ENCODE peak calls at places on chromosome 16, in seven cellular contexts. D, P, M, E, V, O and L are unnamed samples.

GRCh38 chr16:86410529-86410928 is 99.8 kb upstream of the FOXF1 start:
- DNase-seq in E (no peak), V (no peak), O (no peak), P (no peak), M (no peak), D (no peak), L (no peak)

GRCh38 chr16:72664480-72665408 is 383.2 kb downstream of the ZFHX3 start:
- DNase-seq in E (peak), D (peak), P (peak), V (peak), M (peak), O (peak), L (peak)

GRCh38 chr16:77273-77806 is 685 bp upstream of the MPG start:
- DNase-seq in M (peak), O (peak), P (peak), D (peak), V (peak), E (peak), L (peak)

GRCh38 chr16:87426423-87427215 is 34.5 kb downstream of the MAP1LC3B start:
- DNase-seq in V (no peak), D (no peak), O (no peak), M (no peak), P (no peak), E (no peak), L (no peak)

GRCh38 chr16:2237552-2238395 is 1.5 kb downstream of the DNASE1L2 start:
- DNase-seq in M (no peak), D (no peak), E (no peak), V (peak), O (no peak), P (no peak), L (no peak)

GRCh38 chr16:86854058-86854621 is 275.8 kb downstream of the FOXL1 start:
- DNase-seq in D (peak), M (no peak), E (no peak), P (peak), V (no peak), O (no peak), L (peak)

GRCh38 chr16:51755039-51755501 is 604.0 kb upstream of the SALL1 start:
- DNase-seq in M (no peak), E (no peak), D (no peak), O (no peak), P (no peak), V (peak), L (no peak)

GRCh38 chr16:31568577-31569359 is 41.1 kb downstream of the AHSP start:
- DNase-seq in M (no peak), O (no peak), P (peak), E (no peak), D (no peak), V (peak), L (no peak)

GRCh38 chr16:3488801-3489200 is 6.5 kb downstream of the C16orf90 start:
- DNase-seq in V (no peak), E (no peak), D (no peak), P (no peak), O (no peak), M (no peak), L (no peak)

GRCh38 chr16:11562941-11563340 is 23.8 kb downstream of the LITAF start:
- DNase-seq in V (no peak), E (no peak), P (no peak), M (no peak), O (no peak), D (no peak), L (no peak)

GRCh38 chr16:46830417-46830901 is 521 bp downstream of the C16orf87 start:
- DNase-seq in V (peak), P (no peak), M (no peak), E (peak), O (peak), D (no peak), L (peak)

GRCh38 chr16:86610779-86611516 is 32.6 kb downstream of the FOXL1 start:
- DNase-seq in D (no peak), V (no peak), P (no peak), E (no peak), O (no peak), M (no peak), L (no peak)

GRCh38 chr16:17578921-17579876 is 108.4 kb upstream of the XYLT1 start:
- DNase-seq in V (peak), M (no peak), P (peak), E (peak), D (peak), O (peak), L (peak)

GRCh38 chr16:87559976-87560375 is 42.3 kb upstream of the JPH3 start:
- DNase-seq in D (no peak), P (peak), M (no peak), E (no peak), V (no peak), O (no peak), L (no peak)

GRCh38 chr16:3494574-3494973 is 715 bp downstream of the C16orf90 start:
- DNase-seq in E (no peak), P (no peak), O (no peak), D (no peak), M (no peak), V (no peak), L (no peak)

GRCh38 chr16:89678258-89678657 is 8.2 kb upstream of the CDK10 start:
- DNase-seq in P (no peak), V (no peak), M (no peak), O (no peak), D (no peak), E (no peak), L (no peak)

GRCh38 chr16:87806608-87807546 is 41.1 kb upstream of the KLHDC4 start:
- DNase-seq in D (peak), O (peak), E (peak), M (peak), P (peak), V (no peak), L (peak)

GRCh38 chr16:54957403-54957802 is 26.7 kb downstream of the IRX5 start:
- DNase-seq in P (no peak), E (peak), M (no peak), V (peak), D (no peak), O (peak), L (peak)

GRCh38 chr16:87702325-87702811 is 63.4 kb downstream of the KLHDC4 start:
- DNase-seq in P (peak), V (peak), M (peak), O (no peak), E (no peak), D (peak), L (peak)

GRCh38 chr16:50568187-50568830 is 20.1 kb downstream of the NKD1 start:
- DNase-seq in D (no peak), M (no peak), P (no peak), O (no peak), V (no peak), E (no peak), L (no peak)

GRCh38 chr16:50269061-50269705 is 2.8 kb downstream of the ADCY7 start:
- DNase-seq in P (no peak), V (no peak), D (no peak), E (no peak), O (no peak), M (no peak), L (no peak)

GRCh38 chr16:19382084-19382801 is 35.4 kb upstream of the TMC5 start:
- DNase-seq in V (no peak), M (no peak), D (no peak), E (no peak), P (no peak), O (peak), L (peak)

GRCh38 chr16:48232459-48233040 is 11.6 kb upstream of the LONP2 start:
- DNase-seq in E (peak), O (no peak), V (no peak), D (peak), P (peak), M (no peak), L (no peak)

GRCh38 chr16:53865492-53865863 is 161.5 kb downstream of the FTO start:
- DNase-seq in O (no peak), V (peak), M (peak), D (no peak), P (no peak), E (no peak), L (no peak)
- H2AFZ ChIP-seq in O (no peak), V (no peak), M (no peak), D (no peak), P (no peak), E (no peak), L (no peak)

GRCh38 chr16:67561824-67562525 is 351 bp upstream of the CTCF start:
- DNase-seq in O (peak), E (peak), V (peak), P (peak), D (peak), M (peak), L (peak)
- H3K27ac ChIP-seq in O (peak), E (peak), V (peak), P (peak), D (peak), M (peak), L (peak)

GRCh38 chr16:56912746-56913703 is 18.9 kb upstream of the HERPUD1 start:
- DNase-seq in P (peak), E (no peak), D (peak), V (no peak), M (peak), O (no peak), L (no peak)
- H2AFZ ChIP-seq in P (no peak), E (no peak), D (peak), V (no peak), M (no peak), O (no peak), L (no peak)

DNA sequence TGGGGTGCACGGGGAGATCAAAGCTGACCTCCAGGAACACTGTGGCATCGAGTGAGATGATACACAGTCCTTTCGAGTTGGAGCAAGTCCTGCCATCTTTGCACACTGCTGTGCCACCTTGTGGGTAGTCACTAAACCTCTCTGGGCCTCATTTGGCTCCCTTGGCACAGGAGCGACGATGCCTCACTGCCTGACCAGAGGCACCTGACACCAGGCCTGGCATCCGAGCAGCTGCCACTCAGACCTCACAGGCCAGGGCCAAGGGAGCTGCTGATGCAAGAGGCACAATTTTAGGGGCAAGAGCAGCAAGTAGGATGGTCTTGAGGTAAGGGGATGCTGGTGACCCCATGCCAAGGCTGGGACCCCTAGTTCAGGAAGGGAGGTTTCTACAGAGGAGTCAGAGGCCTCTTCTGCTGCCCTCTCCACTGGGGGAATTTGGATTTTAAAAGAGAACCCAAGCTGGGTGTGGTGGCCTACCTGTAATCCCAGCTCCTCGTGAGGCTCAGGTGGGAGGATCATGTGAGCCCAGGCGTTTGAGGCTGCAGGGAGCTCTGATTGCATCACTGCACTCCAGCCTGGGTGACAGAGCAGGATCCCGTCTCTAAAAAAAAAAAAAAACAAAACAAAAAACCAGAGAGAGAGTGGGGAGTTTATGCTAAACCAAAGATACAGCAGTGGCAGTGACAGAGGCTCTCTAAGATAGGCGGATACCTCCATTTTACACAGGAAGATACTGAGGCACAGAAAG is 6.7 kb upstream of the ADGRG1 start:
- DNase-seq in P (no peak), D (no peak), O (peak), V (no peak), E (peak), M (no peak), L (peak)
- H3K27ac ChIP-seq in P (no peak), D (no peak), O (peak), V (no peak), E (peak), M (peak), L (peak)

GRCh38 chr16:28528463-28528867 is 10.3 kb downstream of the NUPR1 start:
- DNase-seq in M (no peak), V (no peak), E (no peak), P (no peak), O (no peak), D (no peak), L (peak)
- H2AFZ ChIP-seq in M (no peak), V (no peak), E (no peak), P (no peak), O (no peak), D (no peak), L (no peak)

DNA sequence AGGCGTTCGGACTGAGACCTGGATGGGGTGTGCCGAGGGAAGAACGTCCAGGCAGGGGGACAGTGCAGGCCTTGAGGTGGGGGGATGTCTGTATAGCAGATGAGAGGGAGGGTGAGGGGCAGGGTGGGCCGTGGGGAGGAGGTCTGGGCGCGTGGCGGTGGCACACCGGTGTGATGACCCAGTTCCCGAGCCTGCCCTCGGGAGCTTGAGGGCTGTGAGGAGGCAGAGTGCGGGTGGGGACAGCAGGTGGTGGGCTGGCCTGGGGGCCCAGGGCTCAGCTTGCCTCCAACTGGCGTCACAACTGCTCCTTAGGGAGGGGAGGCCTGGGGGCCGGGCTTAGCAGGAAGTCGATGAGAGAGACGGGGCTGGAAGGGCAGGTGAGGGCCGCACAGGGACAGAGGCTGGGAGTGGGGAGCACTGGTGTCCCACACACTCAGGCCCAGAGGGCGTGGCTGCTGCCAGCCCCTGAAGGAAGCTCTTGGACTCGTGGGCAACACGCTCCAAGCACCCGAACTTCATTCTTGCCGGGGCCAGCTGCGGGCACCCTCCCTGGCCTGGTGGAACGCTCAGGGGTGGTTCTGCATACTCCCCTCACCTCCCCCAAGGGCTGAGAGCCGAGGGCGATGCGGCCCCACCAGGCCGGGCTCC is 6.5 kb downstream of the CACNA1H start:
- DNase-seq in P (no peak), D (no peak), V (no peak), M (no peak), E (no peak), O (no peak), L (no peak)
- H3K27ac ChIP-seq in P (no peak), D (no peak), V (no peak), M (no peak), E (no peak), O (no peak), L (no peak)

GRCh38 chr16:5065813-5066212 is at the start of gene C16orf89:
- DNase-seq in E (no peak), M (no peak), D (no peak), P (no peak), O (no peak), V (no peak), L (no peak)

GRCh38 chr16:5064915-5065314 is 841 bp downstream of the C16orf89 start:
- DNase-seq in V (no peak), E (no peak), P (peak), D (peak), O (no peak), M (no peak), L (no peak)

GRCh38 chr16:5066511-5066910 is 755 bp upstream of the C16orf89 start:
- DNase-seq in M (no peak), E (no peak), D (no peak), O (no peak), P (no peak), V (no peak), L (no peak)

GRCh38 chr16:5062790-5063765 is 2.7 kb downstream of the C16orf89 start:
- DNase-seq in V (no peak), D (no peak), M (no peak), O (no peak), E (no peak), P (no peak), L (no peak)

GRCh38 chr16:5065368-5065767 is 388 bp downstream of the C16orf89 start:
- DNase-seq in P (no peak), O (no peak), M (no peak), E (no peak), V (no peak), D (no peak), L (no peak)
- H2AFZ ChIP-seq in P (peak), O (no peak), M (no peak), E (no peak), V (no peak), D (peak), L (no peak)

GRCh38 chr16:83845263-83845662 is 37.5 kb downstream of the HSBP1 start:
- DNase-seq in D (no peak), P (no peak), E (no peak), O (no peak), M (no peak), V (no peak), L (no peak)

GRCh38 chr16:83852774-83853173 is 45.0 kb downstream of the HSBP1 start:
- DNase-seq in P (no peak), D (no peak), V (no peak), O (no peak), E (no peak), M (no peak), L (no peak)

GRCh38 chr16:83847371-83848225 is 39.8 kb downstream of the HSBP1 start:
- DNase-seq in M (no peak), D (no peak), E (no peak), O (no peak), V (no peak), P (no peak), L (no peak)

GRCh38 chr16:83851473-83851872 is 43.7 kb downstream of the HSBP1 start:
- DNase-seq in M (no peak), E (no peak), V (no peak), D (no peak), P (no peak), O (no peak), L (peak)

GRCh38 chr16:83849434-83849833 is 41.7 kb downstream of the HSBP1 start:
- DNase-seq in V (no peak), M (no peak), O (no peak), P (no peak), E (no peak), D (no peak), L (no peak)
- H3K27ac ChIP-seq in V (no peak), M (no peak), O (no peak), P (no peak), E (no peak), D (no peak), L (no peak)

DNA sequence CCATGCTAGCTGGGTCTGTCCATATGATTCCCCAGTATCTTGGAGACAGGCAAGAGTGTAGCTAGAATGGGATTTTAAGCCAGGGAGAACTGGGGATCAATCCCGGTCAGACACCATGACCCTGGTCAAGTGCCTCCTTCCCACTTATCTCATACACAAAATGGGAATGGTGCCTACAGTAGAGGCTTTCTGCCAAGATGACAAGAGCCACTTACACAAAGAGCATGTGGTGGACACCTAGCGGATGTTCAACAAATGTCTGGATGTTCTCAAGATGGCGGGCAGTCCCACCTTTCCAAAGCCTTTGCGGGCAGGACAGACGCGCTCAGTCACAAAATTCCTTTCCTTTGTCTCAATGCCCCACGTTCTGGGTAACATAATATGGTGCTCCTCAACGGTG is 57.3 kb downstream of the MAF start:
- DNase-seq in D (no peak), V (no peak), E (no peak), O (no peak), P (no peak), M (no peak), L (no peak)
- H2AFZ ChIP-seq in D (no peak), V (no peak), E (no peak), O (no peak), P (no peak), M (no peak), L (no peak)